ENCODE peak calls at places on chromosomes 16 and 17, in five cellular contexts. One of them, this sample, is unnamed.

GRCh38 chr16:89020068-89020924 is 43.3 kb upstream of the CBFA2T3 start:
- DNase-seq in pons: no peak
- DNase-seq in Right ventricle myocardium superior: peak
- DNase-seq in M059J: peak
- DNase-seq in fibroblast of mammary gland: no peak
- DNase-seq in this sample: no peak

GRCh38 chr16:86231321-86231995 is 278.9 kb upstream of the FOXF1 start:
- DNase-seq in pons: no peak
- DNase-seq in Right ventricle myocardium superior: no peak
- DNase-seq in M059J: no peak
- DNase-seq in fibroblast of mammary gland: no peak
- DNase-seq in this sample: no peak

GRCh38 chr16:87580855-87581261 is 21.4 kb upstream of the JPH3 start:
- DNase-seq in pons: no peak
- DNase-seq in Right ventricle myocardium superior: no peak
- DNase-seq in M059J: peak
- DNase-seq in fibroblast of mammary gland: peak
- DNase-seq in this sample: no peak

GRCh38 chr17:49730078-49730786 is 22.5 kb upstream of the SLC35B1 start:
- DNase-seq in pons: peak
- DNase-seq in Right ventricle myocardium superior: peak
- DNase-seq in M059J: peak
- DNase-seq in fibroblast of mammary gland: peak
- DNase-seq in this sample: peak

GRCh38 chr16:4288148-4288921 is 15.5 kb upstream of the TFAP4 start:
- DNase-seq in pons: peak
- DNase-seq in Right ventricle myocardium superior: peak
- DNase-seq in M059J: peak
- DNase-seq in fibroblast of mammary gland: peak
- DNase-seq in this sample: peak

GRCh38 chr17:4599505-4600281 is 15.4 kb downstream of the SMTNL2 start:
- DNase-seq in pons: no peak
- DNase-seq in Right ventricle myocardium superior: peak
- DNase-seq in M059J: no peak
- DNase-seq in fibroblast of mammary gland: peak
- DNase-seq in this sample: peak

GRCh38 chr17:21161498-21162393 is 35.0 kb downstream of the DHRS7B start:
- DNase-seq in pons: no peak
- DNase-seq in Right ventricle myocardium superior: no peak
- DNase-seq in M059J: no peak
- DNase-seq in fibroblast of mammary gland: peak
- DNase-seq in this sample: no peak

GRCh38 chr17:83191388-83192160 is 112.2 kb downstream of the METRNL start:
- DNase-seq in pons: no peak
- DNase-seq in Right ventricle myocardium superior: no peak
- DNase-seq in M059J: no peak
- DNase-seq in fibroblast of mammary gland: no peak
- DNase-seq in this sample: peak

GRCh38 chr17:16407911-16408588 is 7.3 kb upstream of the TRPV2 start:
- DNase-seq in pons: peak
- DNase-seq in Right ventricle myocardium superior: peak
- DNase-seq in M059J: peak
- DNase-seq in fibroblast of mammary gland: peak
- DNase-seq in this sample: peak

GRCh38 chr16:61797960-61798359 is 238.3 kb downstream of the CDH8 start:
- DNase-seq in pons: no peak
- DNase-seq in Right ventricle myocardium superior: no peak
- DNase-seq in M059J: no peak
- DNase-seq in fibroblast of mammary gland: no peak
- DNase-seq in this sample: no peak

GRCh38 chr16:4957720-4958509 is at the start of gene SEC14L5:
- DNase-seq in pons: peak
- DNase-seq in Right ventricle myocardium superior: peak
- DNase-seq in M059J: peak
- DNase-seq in fibroblast of mammary gland: peak
- DNase-seq in this sample: peak

GRCh38 chr17:45228985-45229517 is 7.4 kb downstream of the FMNL1 start:
- DNase-seq in pons: peak
- DNase-seq in Right ventricle myocardium superior: peak
- DNase-seq in M059J: peak
- DNase-seq in fibroblast of mammary gland: peak
- DNase-seq in this sample: peak

GRCh38 chr16:72752004-72752695 is 295.8 kb downstream of the ZFHX3 start:
- DNase-seq in pons: no peak
- DNase-seq in Right ventricle myocardium superior: no peak
- DNase-seq in M059J: no peak
- DNase-seq in fibroblast of mammary gland: no peak
- DNase-seq in this sample: no peak

GRCh38 chr17:32596666-32597065 is 109.9 kb downstream of the CDK5R1 start:
- DNase-seq in pons: no peak
- DNase-seq in Right ventricle myocardium superior: no peak
- DNase-seq in M059J: peak
- DNase-seq in fibroblast of mammary gland: peak
- DNase-seq in this sample: no peak

GRCh38 chr17:21530841-21531240 is 154.7 kb downstream of the KCNJ12 start:
- DNase-seq in pons: no peak
- DNase-seq in Right ventricle myocardium superior: no peak
- DNase-seq in M059J: no peak
- DNase-seq in fibroblast of mammary gland: no peak
- DNase-seq in this sample: no peak

GRCh38 chr16:13350000-13350399 is 448.6 kb downstream of the SHISA9 start:
- DNase-seq in pons: no peak
- DNase-seq in Right ventricle myocardium superior: no peak
- DNase-seq in M059J: no peak
- DNase-seq in fibroblast of mammary gland: no peak
- DNase-seq in this sample: no peak

GRCh38 chr16:3641801-3642396 is 12.6 kb upstream of the DNASE1 start:
- DNase-seq in pons: no peak
- DNase-seq in Right ventricle myocardium superior: no peak
- DNase-seq in M059J: no peak
- DNase-seq in fibroblast of mammary gland: no peak
- DNase-seq in this sample: no peak

GRCh38 chr17:78717431-78717980 is 64.6 kb downstream of the CYTH1 start:
- DNase-seq in pons: peak
- DNase-seq in Right ventricle myocardium superior: no peak
- DNase-seq in M059J: peak
- DNase-seq in fibroblast of mammary gland: peak
- DNase-seq in this sample: peak

This sample was measured in left ventricle myocardium superior.